ENCODE peak calls at places on chromosomes 16 and 17, in four cellular contexts. G is HFF-Myc, I is right cardiac atrium, E is HS-5. W is an unnamed sample.

GRCh38 chr17:4566785-4567184 is 6.4 kb upstream of the GGT6 start:
- DNase-seq in G (no peak), I (peak), E (peak), W (no peak)

GRCh38 chr17:82330322-82331239 is 3.0 kb downstream of the SECTM1 start:
- DNase-seq in G (peak), I (no peak), E (no peak), W (no peak)

GRCh38 chr17:70095455-70095854 is 20.4 kb downstream of the KCNJ16 start:
- DNase-seq in G (no peak), I (no peak), E (no peak), W (no peak)

GRCh38 chr17:49425004-49425286 is 10.3 kb upstream of the PHB1 start:
- DNase-seq in G (no peak), I (no peak), E (no peak), W (no peak)

GRCh38 chr16:71344315-71344905 is 14.1 kb upstream of the CALB2 start:
- DNase-seq in G (no peak), I (no peak), E (no peak), W (no peak)

GRCh38 chr17:10673318-10673717 is 16.2 kb upstream of the MYH3 start:
- DNase-seq in G (no peak), I (no peak), E (no peak), W (no peak)

GRCh38 chr17:75601057-75601987 is 13.7 kb downstream of the MYO15B start:
- DNase-seq in G (no peak), I (peak), E (no peak), W (no peak)

GRCh38 chr17:10384175-10384574 is 11.4 kb upstream of the MYH13 start:
- DNase-seq in G (no peak), I (no peak), E (no peak), W (no peak)

GRCh38 chr17:57672971-57673370 is 72.1 kb downstream of the CCDC182 start:
- DNase-seq in G (no peak), I (no peak), E (no peak), W (no peak)

GRCh38 chr17:82592751-82593589 is 55.3 kb downstream of the WDR45B start:
- DNase-seq in G (peak), I (peak), E (no peak), W (peak)

GRCh38 chr17:48144976-48145798 is 37.6 kb downstream of the SNX11 start:
- DNase-seq in G (no peak), I (no peak), E (no peak), W (no peak)

GRCh38 chr17:10271004-10271620 is 72.7 kb upstream of the GAS7 start:
- DNase-seq in G (no peak), I (no peak), E (no peak), W (no peak)

GRCh38 chr16:28218109-28218508 is 6.3 kb upstream of the XPO6 start:
- DNase-seq in G (no peak), I (no peak), E (no peak), W (no peak)

GRCh38 chr16:53784312-53784711 is 80.4 kb downstream of the FTO start:
- DNase-seq in G (no peak), I (no peak), E (no peak), W (no peak)

GRCh38 chr17:57104461-57105175 is 19.6 kb downstream of the AKAP1 start:
- DNase-seq in G (peak), I (no peak), E (peak), W (no peak)

GRCh38 chr17:61335845-61336655 is 63.6 kb upstream of the TBX2 start:
- DNase-seq in G (no peak), I (no peak), E (no peak), W (no peak)

GRCh38 chr17:75557075-75557851 is 30.3 kb upstream of the MYO15B start:
- DNase-seq in G (no peak), I (no peak), E (no peak), W (no peak)

GRCh38 chr16:84742561-84743200 is 42.9 kb downstream of the USP10 start:
- DNase-seq in G (no peak), I (no peak), E (no peak), W (no peak)